ENCODE peak calls at places on chromosomes 1 and 21, in four cellular contexts. One of them, this sample, is unnamed.

GRCh38 chr1:69700770-69701169 is 133.0 kb downstream of the LRRC7 start:
- DNase-seq in activated CD4-positive, alpha-beta T cell treated with anti-CD3 and anti-CD28 coated beads for 36 hours: no peak
- DNase-seq in lower leg skin: no peak
- DNase-seq in H4: peak
- DNase-seq in this sample: peak

GRCh38 chr1:92910081-92910480 is 51.2 kb downstream of the DIPK1A start:
- DNase-seq in activated CD4-positive, alpha-beta T cell treated with anti-CD3 and anti-CD28 coated beads for 36 hours: no peak
- DNase-seq in lower leg skin: no peak
- DNase-seq in H4: no peak
- DNase-seq in this sample: no peak

GRCh38 chr1:215517441-215517891 is 49.6 kb upstream of the KCTD3 start:
- DNase-seq in activated CD4-positive, alpha-beta T cell treated with anti-CD3 and anti-CD28 coated beads for 36 hours: peak
- DNase-seq in lower leg skin: peak
- DNase-seq in H4: peak
- DNase-seq in this sample: no peak

GRCh38 chr1:217535601-217536377 is 95.1 kb downstream of the GPATCH2 start:
- DNase-seq in activated CD4-positive, alpha-beta T cell treated with anti-CD3 and anti-CD28 coated beads for 36 hours: no peak
- DNase-seq in lower leg skin: no peak
- DNase-seq in H4: no peak
- DNase-seq in this sample: no peak

GRCh38 chr1:24339996-24340395 is 20.8 kb downstream of the GRHL3 start:
- DNase-seq in activated CD4-positive, alpha-beta T cell treated with anti-CD3 and anti-CD28 coated beads for 36 hours: no peak
- DNase-seq in lower leg skin: no peak
- DNase-seq in H4: no peak
- DNase-seq in this sample: no peak

GRCh38 chr21:32991299-32991850 is 34.4 kb upstream of the OLIG2 start:
- DNase-seq in activated CD4-positive, alpha-beta T cell treated with anti-CD3 and anti-CD28 coated beads for 36 hours: no peak
- DNase-seq in lower leg skin: no peak
- DNase-seq in H4: no peak
- DNase-seq in this sample: no peak

GRCh38 chr1:85681087-85681486 is 27.1 kb downstream of the ZNHIT6 start:
- DNase-seq in activated CD4-positive, alpha-beta T cell treated with anti-CD3 and anti-CD28 coated beads for 36 hours: no peak
- DNase-seq in lower leg skin: no peak
- DNase-seq in H4: no peak
- DNase-seq in this sample: no peak

GRCh38 chr21:24375201-24375600 is 1232.1 kb downstream of the MRPL39 start:
- DNase-seq in activated CD4-positive, alpha-beta T cell treated with anti-CD3 and anti-CD28 coated beads for 36 hours: peak
- DNase-seq in lower leg skin: no peak
- DNase-seq in H4: peak
- DNase-seq in this sample: peak

GRCh38 chr1:61139324-61140055 is 57.1 kb downstream of the NFIA start:
- DNase-seq in activated CD4-positive, alpha-beta T cell treated with anti-CD3 and anti-CD28 coated beads for 36 hours: no peak
- DNase-seq in lower leg skin: no peak
- DNase-seq in H4: peak
- DNase-seq in this sample: peak

GRCh38 chr1:246750752-246751151 is 26.5 kb downstream of the SCCPDH start:
- DNase-seq in activated CD4-positive, alpha-beta T cell treated with anti-CD3 and anti-CD28 coated beads for 36 hours: no peak
- DNase-seq in lower leg skin: no peak
- DNase-seq in H4: no peak
- DNase-seq in this sample: no peak

GRCh38 chr1:32877211-32878110 is 6.7 kb upstream of the FNDC5 start:
- DNase-seq in activated CD4-positive, alpha-beta T cell treated with anti-CD3 and anti-CD28 coated beads for 36 hours: no peak
- DNase-seq in lower leg skin: no peak
- DNase-seq in H4: no peak
- DNase-seq in this sample: no peak

GRCh38 chr1:85494957-85495266 is 30.0 kb upstream of the DDAH1 start:
- DNase-seq in activated CD4-positive, alpha-beta T cell treated with anti-CD3 and anti-CD28 coated beads for 36 hours: no peak
- DNase-seq in lower leg skin: no peak
- DNase-seq in H4: peak
- DNase-seq in this sample: no peak

GRCh38 chr1:203480084-203480483 is 4.5 kb downstream of the PRELP start:
- DNase-seq in activated CD4-positive, alpha-beta T cell treated with anti-CD3 and anti-CD28 coated beads for 36 hours: no peak
- DNase-seq in lower leg skin: no peak
- DNase-seq in H4: no peak
- DNase-seq in this sample: no peak

GRCh38 chr1:78718566-78718965 is 68.9 kb downstream of the IFI44 start:
- DNase-seq in activated CD4-positive, alpha-beta T cell treated with anti-CD3 and anti-CD28 coated beads for 36 hours: no peak
- DNase-seq in lower leg skin: no peak
- DNase-seq in H4: no peak
- DNase-seq in this sample: no peak